ENCODE peak calls at places on chromosome 9, in six cellular contexts. E is skeletal muscle cell, O is immature natural killer cell, W is HEK293T, S is EH, Z is cortex of kidney. J is an unnamed sample.

GRCh38 chr9:114487607-114488300 is 17.5 kb downstream of the WHRN start:
- DNase-seq in E (no peak), O (peak), W (peak), S (peak), Z (no peak), J (peak)

GRCh38 chr9:86854898-86855523 is 92.3 kb downstream of the GAS1 start:
- DNase-seq in E (peak), O (no peak), W (peak), S (peak), Z (no peak), J (peak)

GRCh38 chr9:111399772-111400563 is 69.9 kb upstream of the OR2K2 start:
- DNase-seq in E (no peak), O (no peak), W (peak), S (peak), Z (no peak), J (no peak)

GRCh38 chr9:134007571-134007970 is 15.4 kb upstream of the VAV2 start:
- DNase-seq in E (no peak), O (no peak), W (no peak), S (no peak), Z (no peak), J (no peak)

GRCh38 chr9:106682420-106682819 is 180.5 kb upstream of the ZNF462 start:
- DNase-seq in E (no peak), O (no peak), W (no peak), S (no peak), Z (no peak), J (no peak)

GRCh38 chr9:114945601-114946000 is 15.2 kb upstream of the TNFSF8 start:
- DNase-seq in E (no peak), O (no peak), W (no peak), S (no peak), Z (no peak), J (no peak)

GRCh38 chr9:33649463-33649862 is 125.4 kb downstream of the ANKRD18B start:
- DNase-seq in E (no peak), O (peak), W (no peak), S (no peak), Z (no peak), J (no peak)

GRCh38 chr9:78609471-78609870 is 312.5 kb downstream of the PSAT1 start:
- DNase-seq in E (no peak), O (no peak), W (no peak), S (no peak), Z (no peak), J (no peak)

GRCh38 chr9:137951597-137952490 is 74.3 kb downstream of the CACNA1B start:
- DNase-seq in E (no peak), O (no peak), W (no peak), S (no peak), Z (no peak), J (no peak)

GRCh38 chr9:120985759-120986353 is 59.3 kb upstream of the TRAF1 start:
- DNase-seq in E (no peak), O (no peak), W (peak), S (peak), Z (no peak), J (no peak)

GRCh38 chr9:137294091-137294683 is 7.9 kb downstream of the NRARP start:
- DNase-seq in E (no peak), O (no peak), W (peak), S (peak), Z (no peak), J (no peak)

GRCh38 chr9:91145496-91145895 is 216.2 kb downstream of the AUH start:
- DNase-seq in E (no peak), O (no peak), W (no peak), S (no peak), Z (no peak), J (no peak)

GRCh38 chr9:38092200-38092524 is 23.1 kb upstream of the SHB start:
- DNase-seq in E (no peak), O (no peak), W (no peak), S (no peak), Z (no peak), J (no peak)

GRCh38 chr9:93709600-93710369 is 133.4 kb downstream of the PHF2 start:
- DNase-seq in E (no peak), O (no peak), W (no peak), S (no peak), Z (no peak), J (no peak)

GRCh38 chr9:106691629-106692028 is 171.3 kb upstream of the ZNF462 start:
- DNase-seq in E (no peak), O (no peak), W (no peak), S (no peak), Z (no peak), J (no peak)

GRCh38 chr9:129084087-129084486 is 3.2 kb downstream of the DOLPP1 start:
- DNase-seq in E (no peak), O (no peak), W (no peak), S (no peak), Z (no peak), J (no peak)

GRCh38 chr9:93132287-93132927 is 1.6 kb downstream of the NINJ1 start:
- DNase-seq in E (no peak), O (no peak), W (no peak), S (peak), Z (no peak), J (no peak)

GRCh38 chr9:73006986-73007385 is 54.1 kb upstream of the ALDH1A1 start:
- DNase-seq in E (no peak), O (no peak), W (no peak), S (no peak), Z (no peak), J (no peak)

GRCh38 chr9:88533951-88534455 is 975 bp upstream of the NXNL2 start:
- DNase-seq in E (no peak), O (no peak), W (peak), S (peak), Z (no peak), J (no peak)

GRCh38 chr9:93185261-93186150 is 1.6 kb downstream of the WNK2 start:
- DNase-seq in E (no peak), O (no peak), W (no peak), S (no peak), Z (no peak), J (no peak)

GRCh38 chr9:129436751-129437625 is 183.9 kb downstream of the C9orf50 start:
- DNase-seq in E (no peak), O (peak), W (peak), S (peak), Z (no peak), J (peak)

GRCh38 chr9:134131471-134132207 is 4.2 kb upstream of the WDR5 start:
- DNase-seq in E (no peak), O (no peak), W (no peak), S (no peak), Z (no peak), J (no peak)

GRCh38 chr9:107438211-107439030 is 51.1 kb downstream of the KLF4 start:
- DNase-seq in E (no peak), O (no peak), W (no peak), S (peak), Z (no peak), J (peak)

GRCh38 chr9:2231831-2232230 is 216.7 kb downstream of the SMARCA2 start:
- DNase-seq in E (peak), O (no peak), W (no peak), S (peak), Z (no peak), J (no peak)

GRCh38 chr9:114501786-114502682 is 3.2 kb downstream of the WHRN start:
- DNase-seq in E (no peak), O (no peak), W (peak), S (peak), Z (no peak), J (no peak)

GRCh38 chr9:93676310-93677054 is 100.1 kb downstream of the PHF2 start:
- DNase-seq in E (no peak), O (no peak), W (no peak), S (no peak), Z (no peak), J (no peak)

GRCh38 chr9:120608421-120608820 is 28.5 kb upstream of the CDK5RAP2 start:
- DNase-seq in E (no peak), O (no peak), W (no peak), S (peak), Z (no peak), J (no peak)

GRCh38 chr9:123722378-123722777 is 207.5 kb downstream of the DENND1A start:
- DNase-seq in E (no peak), O (no peak), W (no peak), S (no peak), Z (no peak), J (no peak)

GRCh38 chr9:33044677-33045282 is 19.7 kb downstream of the DNAJA1 start:
- DNase-seq in E (no peak), O (no peak), W (no peak), S (peak), Z (no peak), J (peak)

GRCh38 chr9:90943341-90943740 is 141.7 kb downstream of the SYK start:
- DNase-seq in E (no peak), O (no peak), W (no peak), S (no peak), Z (no peak), J (no peak)

GRCh38 chr9:109704546-109704945 is 75.5 kb upstream of the PALM2AKAP2 start:
- DNase-seq in E (no peak), O (no peak), W (no peak), S (no peak), Z (no peak), J (no peak)

GRCh38 chr9:73565026-73565425 is 413.4 kb downstream of the ANXA1 start:
- DNase-seq in E (no peak), O (no peak), W (no peak), S (no peak), Z (no peak), J (no peak)

GRCh38 chr9:19416143-19416542 is 7.3 kb downstream of the ACER2 start:
- DNase-seq in E (peak), O (no peak), W (no peak), S (peak), Z (no peak), J (no peak)

J was measured in nephron progenitor cell.